ENCODE peak calls at places on chromosomes 11 and 22, in five cellular contexts. I is HCT116, Z is SK-N-SH, F is K562, C is HepG2. L is an unnamed sample.

GRCh38 chr11:68120212-68121066 is 749 bp downstream of the CHKA start:
- DNase-seq in I (no peak), Z (peak), F (peak), C (peak), L (peak)

GRCh38 chr22:20439928-20440575 is 2.4 kb upstream of the SCARF2 start:
- DNase-seq in I (no peak), Z (no peak), F (no peak), C (no peak), L (no peak)

GRCh38 chr11:121802542-121802941 is 313.5 kb downstream of the BLID start:
- DNase-seq in I (no peak), Z (no peak), F (no peak), C (no peak), L (no peak)

GRCh38 chr11:725624-726202 is 19.7 kb downstream of the EPS8L2 start:
- DNase-seq in I (no peak), Z (peak), F (peak), C (no peak), L (no peak)

GRCh38 chr22:49724893-49725489 is 102.7 kb downstream of the BRD1 start:
- DNase-seq in I (peak), Z (peak), F (peak), C (peak), L (no peak)

GRCh38 chr22:27850000-27850465 is 48.5 kb upstream of the MN1 start:
- DNase-seq in I (no peak), Z (no peak), F (no peak), C (peak), L (no peak)

GRCh38 chr11:7638710-7639642 is 34.3 kb downstream of the CYB5R2 start:
- DNase-seq in I (no peak), Z (no peak), F (no peak), C (no peak), L (no peak)

GRCh38 chr11:105767945-105768344 is 158.1 kb downstream of the GRIA4 start:
- DNase-seq in I (no peak), Z (no peak), F (no peak), C (no peak), L (no peak)

GRCh38 chr11:134850566-134850965 is 438.5 kb upstream of the B3GAT1 start:
- DNase-seq in I (no peak), Z (no peak), F (no peak), C (no peak), L (no peak)

GRCh38 chr22:44819966-44820631 is 67.7 kb downstream of the ARHGAP8 start:
- DNase-seq in I (no peak), Z (no peak), F (no peak), C (no peak), L (no peak)

GRCh38 chr11:86442420-86442819 is 67.7 kb downstream of the CCDC81 start:
- DNase-seq in I (no peak), Z (no peak), F (no peak), C (no peak), L (no peak)

GRCh38 chr11:134736251-134737072 is 324.4 kb upstream of the B3GAT1 start:
- DNase-seq in I (no peak), Z (no peak), F (no peak), C (no peak), L (no peak)

GRCh38 chr11:118606157-118606843 is 1.1 kb upstream of the PHLDB1 start:
- DNase-seq in I (no peak), Z (no peak), F (no peak), C (no peak), L (no peak)

GRCh38 chr11:35711173-35711910 is 48.8 kb downstream of the TRIM44 start:
- DNase-seq in I (no peak), Z (no peak), F (no peak), C (no peak), L (no peak)

GRCh38 chr11:3153291-3153861 is 11.7 kb downstream of the OSBPL5 start:
- DNase-seq in I (no peak), Z (no peak), F (no peak), C (no peak), L (no peak)

GRCh38 chr11:83070878-83071640 is 638 bp downstream of the RAB30 start:
- DNase-seq in I (no peak), Z (peak), F (no peak), C (no peak), L (no peak)

GRCh38 chr22:35229865-35230264 is 27.4 kb upstream of the HMGXB4 start:
- DNase-seq in I (no peak), Z (no peak), F (no peak), C (no peak), L (no peak)

GRCh38 chr11:694563-695331 is at the start of gene DEAF1:
- DNase-seq in I (peak), Z (peak), F (peak), C (peak), L (peak)

GRCh38 chr22:23204541-23205157 is 24.3 kb downstream of the BCR start:
- DNase-seq in I (no peak), Z (peak), F (peak), C (no peak), L (no peak)

GRCh38 chr11:115453158-115453557 is 51.1 kb downstream of the CADM1 start:
- DNase-seq in I (no peak), Z (no peak), F (no peak), C (no peak), L (no peak)

GRCh38 chr22:44365832-44366231 is 53.1 kb upstream of the SHISAL1 start:
- DNase-seq in I (no peak), Z (no peak), F (no peak), C (no peak), L (no peak)

GRCh38 chr11:326842-327580 is 6.4 kb upstream of the IFITM3 start:
- DNase-seq in I (no peak), Z (peak), F (peak), C (peak), L (peak)

GRCh38 chr11:72668645-72669347 is 5.4 kb downstream of the PDE2A start:
- DNase-seq in I (no peak), Z (no peak), F (no peak), C (no peak), L (peak)

GRCh38 chr11:77374611-77375031 is 73.1 kb upstream of the GDPD4 start:
- DNase-seq in I (no peak), Z (no peak), F (no peak), C (no peak), L (no peak)

GRCh38 chr22:27416553-27417427 is 384.8 kb downstream of the MN1 start:
- DNase-seq in I (no peak), Z (peak), F (no peak), C (no peak), L (no peak)

GRCh38 chr11:75576445-75577049 is 14.5 kb downstream of the SERPINH1 start:
- DNase-seq in I (no peak), Z (no peak), F (no peak), C (no peak), L (peak)
- TF ChIP-seq ZBTB33 in I (no peak), Z (no peak), F (peak), C (no peak), L (no peak)

GRCh38 chr11:60165946-60166345 is 16.9 kb downstream of the MS4A6A start:
- DNase-seq in I (no peak), Z (no peak), F (no peak), C (no peak), L (no peak)

GRCh38 chr11:60164550-60165075 is 18.3 kb downstream of the MS4A6A start:
- DNase-seq in I (no peak), Z (no peak), F (no peak), C (no peak), L (no peak)

GRCh38 chr11:60168306-60168705 is 14.6 kb downstream of the MS4A6A start:
- DNase-seq in I (no peak), Z (no peak), F (no peak), C (no peak), L (no peak)

GRCh38 chr11:60161766-60162165 is 21.1 kb downstream of the MS4A6A start:
- DNase-seq in I (no peak), Z (no peak), F (no peak), C (no peak), L (no peak)

DNA sequence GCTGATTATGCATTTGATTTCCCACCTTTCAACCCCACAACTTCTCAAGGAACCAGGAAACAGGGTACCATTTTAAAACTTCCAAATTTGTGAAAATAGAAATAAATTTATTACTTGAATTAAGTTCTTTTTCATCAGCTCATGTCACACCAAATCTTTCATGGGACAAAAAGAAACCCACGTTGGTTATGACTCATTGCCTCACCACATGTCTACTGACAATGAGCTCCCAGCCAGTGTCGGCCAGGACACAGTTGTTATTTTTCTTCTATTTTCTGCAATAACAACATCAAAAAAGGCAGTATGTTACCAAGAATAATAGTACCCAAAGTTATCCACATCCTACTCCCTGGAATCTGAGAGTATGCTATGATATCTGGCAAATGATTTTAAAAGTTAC is 17.3 kb downstream of the MS4A6A start:
- DNase-seq in I (no peak), Z (no peak), F (no peak), C (no peak), L (no peak)
- TF ChIP-seq ZBTB33 in I (no peak), Z (no peak), F (no peak), C (no peak), L (no peak)

DNA sequence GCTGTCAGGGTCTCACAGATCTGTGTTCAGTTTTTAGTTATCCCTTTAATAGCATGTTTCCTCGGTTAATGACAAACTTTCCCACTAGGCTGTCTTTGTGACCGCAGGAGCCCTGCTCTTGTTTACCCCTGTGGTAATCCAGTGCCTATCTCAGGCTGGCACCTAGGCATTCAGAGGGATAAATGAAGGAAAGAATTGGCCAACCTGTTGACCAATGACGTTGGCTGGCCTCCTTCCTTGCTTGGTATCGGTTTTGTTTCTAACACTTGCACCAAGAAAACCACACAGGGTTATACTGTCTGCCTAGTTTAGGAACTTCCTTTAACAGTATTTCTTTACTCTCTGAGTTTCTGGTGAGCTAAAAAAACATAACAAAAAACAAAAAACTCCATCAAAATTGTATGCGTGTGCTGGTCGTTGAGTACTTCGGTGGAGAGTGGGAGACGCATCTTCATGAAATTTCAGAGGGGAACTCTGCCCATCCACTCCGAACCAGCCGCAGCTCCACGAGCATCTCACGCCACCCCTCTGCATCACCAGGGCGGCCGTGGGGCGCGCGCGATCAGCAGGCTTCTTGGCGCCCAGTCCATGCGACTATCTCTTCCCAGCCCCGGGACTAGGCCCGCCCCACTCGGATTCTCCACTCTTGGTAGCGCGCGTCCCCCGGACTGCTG is 563 bp upstream of the ENDOD1 start:
- DNase-seq in I (no peak), Z (no peak), F (no peak), C (no peak), L (no peak)
- TF ChIP-seq ZBTB33 in I (no peak), Z (no peak), F (no peak), C (no peak), L (no peak)

GRCh38 chr11:17976651-17977050 is 36.2 kb downstream of the SERGEF start:
- DNase-seq in I (no peak), Z (no peak), F (no peak), C (no peak), L (no peak)

GRCh38 chr11:17974246-17974645 is 38.6 kb downstream of the SERGEF start:
- DNase-seq in I (no peak), Z (no peak), F (no peak), C (no peak), L (no peak)

GRCh38 chr11:17983569-17983968 is 29.3 kb downstream of the SERGEF start:
- DNase-seq in I (no peak), Z (no peak), F (no peak), C (no peak), L (no peak)

GRCh38 chr11:17978553-17979287 is 34.1 kb downstream of the SERGEF start:
- DNase-seq in I (no peak), Z (peak), F (peak), C (peak), L (no peak)

GRCh38 chr11:17979770-17980371 is 33.0 kb downstream of the SERGEF start:
- DNase-seq in I (no peak), Z (peak), F (peak), C (peak), L (no peak)
- TF ChIP-seq ZBTB33 in I (no peak), Z (no peak), F (no peak), C (no peak), L (no peak)

DNA sequence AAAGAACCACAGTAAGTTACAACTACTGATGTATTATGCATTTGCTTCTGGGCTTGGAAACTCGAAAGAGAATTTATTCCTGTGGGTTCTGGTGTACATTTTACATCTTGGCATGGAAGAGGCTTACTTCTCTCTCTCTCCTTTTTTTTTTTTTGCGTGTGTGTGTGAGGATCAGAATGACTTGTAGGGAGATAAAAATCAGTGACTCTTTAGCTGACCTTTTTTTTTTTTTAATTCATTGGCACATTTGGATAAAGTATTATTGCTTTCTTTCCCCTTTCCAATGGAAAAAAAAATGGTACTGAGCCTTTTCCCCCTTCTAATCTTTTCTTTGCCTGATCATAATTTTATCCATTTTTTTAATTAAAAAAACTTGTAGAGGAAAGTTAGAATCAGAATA is 43.5 kb downstream of the EXT2 start:
- DNase-seq in I (no peak), Z (no peak), F (no peak), C (no peak), L (no peak)
- TF ChIP-seq ZBTB33 in I (no peak), Z (no peak), F (no peak), C (no peak), L (no peak)

GRCh38 chr22:38243007-38243775 is 29.6 kb downstream of the TMEM184B start:
- DNase-seq in I (no peak), Z (no peak), F (no peak), C (peak), L (no peak)
- TF ChIP-seq ZBTB33 in I (no peak), Z (no peak), F (no peak), C (no peak), L (no peak)